ENCODE peak calls at places on chromosomes 2 and 18, in five cellular contexts. One of them, this sample, is unnamed.
A peak's percentile ranks its signal among the peaks of the same experiment; 100 is the strongest.

GRCh38 chr2:74378007-74378406 is 2.1 kb downstream of the DCTN1 start:
- DNase-seq in upper lobe of left lung: peak; percentile 52
- DNase-seq in breast epithelium: no peak
- DNase-seq in stomach: no peak
- DNase-seq in uterus: no peak
- DNase-seq in this sample: no peak

GRCh38 chr18:28127763-28128737 is 48.9 kb downstream of the CDH2 start:
- DNase-seq in upper lobe of left lung: no peak
- DNase-seq in breast epithelium: no peak
- DNase-seq in stomach: no peak
- DNase-seq in uterus: no peak
- DNase-seq in this sample: no peak

GRCh38 chr2:227706859-227707258 is 11.0 kb downstream of the SLC19A3 start:
- DNase-seq in upper lobe of left lung: peak; percentile 19
- DNase-seq in breast epithelium: no peak
- DNase-seq in stomach: no peak
- DNase-seq in uterus: no peak
- DNase-seq in this sample: peak; percentile 75

GRCh38 chr2:26555246-26556133 is 77.6 kb upstream of the OTOF start:
- DNase-seq in upper lobe of left lung: no peak
- DNase-seq in breast epithelium: no peak
- DNase-seq in stomach: no peak
- DNase-seq in uterus: no peak
- DNase-seq in this sample: no peak

GRCh38 chr2:230828272-230828961 is 36.3 kb upstream of the ITM2C start:
- DNase-seq in upper lobe of left lung: peak; percentile 86
- DNase-seq in breast epithelium: no peak
- DNase-seq in stomach: peak; percentile 34
- DNase-seq in uterus: no peak
- DNase-seq in this sample: no peak

GRCh38 chr2:191151315-191151698 is 513 bp upstream of the STAT4 start:
- DNase-seq in upper lobe of left lung: no peak
- DNase-seq in breast epithelium: no peak
- DNase-seq in stomach: no peak
- DNase-seq in uterus: no peak
- DNase-seq in this sample: no peak

GRCh38 chr18:27861539-27861938 is 315.4 kb downstream of the CDH2 start:
- DNase-seq in upper lobe of left lung: no peak
- DNase-seq in breast epithelium: no peak
- DNase-seq in stomach: no peak
- DNase-seq in uterus: no peak
- DNase-seq in this sample: no peak

GRCh38 chr2:119647440-119648169 is 31.4 kb upstream of the TMEM177 start:
- DNase-seq in upper lobe of left lung: no peak
- DNase-seq in breast epithelium: no peak
- DNase-seq in stomach: no peak
- DNase-seq in uterus: no peak
- DNase-seq in this sample: no peak

GRCh38 chr2:45330113-45330512 is 281.0 kb downstream of the SRBD1 start:
- DNase-seq in upper lobe of left lung: no peak
- DNase-seq in breast epithelium: no peak
- DNase-seq in stomach: no peak
- DNase-seq in uterus: no peak
- DNase-seq in this sample: no peak

GRCh38 chr2:193088026-193088425 is 893.3 kb upstream of the TMEFF2 start:
- DNase-seq in upper lobe of left lung: no peak
- DNase-seq in breast epithelium: no peak
- DNase-seq in stomach: no peak
- DNase-seq in uterus: no peak
- DNase-seq in this sample: no peak

GRCh38 chr2:224111576-224111975 is 72.5 kb upstream of the SERPINE2 start:
- DNase-seq in upper lobe of left lung: no peak
- DNase-seq in breast epithelium: no peak
- DNase-seq in stomach: no peak
- DNase-seq in uterus: no peak
- DNase-seq in this sample: no peak

GRCh38 chr2:174544156-174544555 is 53.4 kb downstream of the WIPF1 start:
- DNase-seq in upper lobe of left lung: no peak
- DNase-seq in breast epithelium: no peak
- DNase-seq in stomach: no peak
- DNase-seq in uterus: no peak
- DNase-seq in this sample: no peak

GRCh38 chr2:133954636-133955035 is 299.2 kb upstream of the MGAT5 start:
- DNase-seq in upper lobe of left lung: no peak
- DNase-seq in breast epithelium: no peak
- DNase-seq in stomach: no peak
- DNase-seq in uterus: no peak
- DNase-seq in this sample: no peak

GRCh38 chr2:239300871-239301742 is 99.7 kb downstream of the HDAC4 start:
- DNase-seq in upper lobe of left lung: peak; percentile 63
- DNase-seq in breast epithelium: peak; percentile 35
- DNase-seq in stomach: peak; percentile 21
- DNase-seq in uterus: peak; percentile 9
- DNase-seq in this sample: no peak

GRCh38 chr2:89845532-89845931 is 1154.1 kb downstream of the RPIA start:
- DNase-seq in upper lobe of left lung: no peak
- DNase-seq in breast epithelium: no peak
- DNase-seq in stomach: no peak
- DNase-seq in uterus: no peak
- DNase-seq in this sample: no peak

GRCh38 chr2:120390381-120391055 is 44.6 kb downstream of the INHBB start:
- DNase-seq in upper lobe of left lung: no peak
- DNase-seq in breast epithelium: peak; percentile 36
- DNase-seq in stomach: peak; percentile 21
- DNase-seq in uterus: no peak
- DNase-seq in this sample: no peak

GRCh38 chr18:48932822-48933510 is 17.8 kb downstream of the SMAD7 start:
- DNase-seq in upper lobe of left lung: no peak
- DNase-seq in breast epithelium: no peak
- DNase-seq in stomach: no peak
- DNase-seq in uterus: no peak
- DNase-seq in this sample: no peak

GRCh38 chr2:26631815-26632214 is 9.4 kb downstream of the CIB4 start:
- DNase-seq in upper lobe of left lung: no peak
- DNase-seq in breast epithelium: no peak
- DNase-seq in stomach: no peak
- DNase-seq in uterus: no peak
- DNase-seq in this sample: no peak

GRCh38 chr2:129058981-129059380 is 740.3 kb upstream of the HS6ST1 start:
- DNase-seq in upper lobe of left lung: no peak
- DNase-seq in breast epithelium: no peak
- DNase-seq in stomach: peak; percentile 29
- DNase-seq in uterus: no peak
- DNase-seq in this sample: no peak

GRCh38 chr18:55349685-55350084 is 238.3 kb downstream of the TCF4 start:
- DNase-seq in upper lobe of left lung: no peak
- DNase-seq in breast epithelium: no peak
- DNase-seq in stomach: no peak
- DNase-seq in uterus: no peak
- DNase-seq in this sample: no peak

GRCh38 chr2:203462308-203462707 is 72.8 kb downstream of the RAPH1 start:
- DNase-seq in upper lobe of left lung: no peak
- DNase-seq in breast epithelium: no peak
- DNase-seq in stomach: no peak
- DNase-seq in uterus: no peak
- DNase-seq in this sample: no peak

GRCh38 chr2:43798300-43798699 is 24.5 kb downstream of the DYNC2LI1 start:
- DNase-seq in upper lobe of left lung: no peak
- DNase-seq in breast epithelium: no peak
- DNase-seq in stomach: no peak
- DNase-seq in uterus: no peak
- DNase-seq in this sample: no peak

GRCh38 chr2:59276033-59276432 is 1034.9 kb upstream of the FANCL start:
- DNase-seq in upper lobe of left lung: no peak
- DNase-seq in breast epithelium: no peak
- DNase-seq in stomach: no peak
- DNase-seq in uterus: no peak
- DNase-seq in this sample: no peak

GRCh38 chr2:182852090-182852489 is 14.3 kb downstream of the FRZB start:
- DNase-seq in upper lobe of left lung: no peak
- DNase-seq in breast epithelium: no peak
- DNase-seq in stomach: no peak
- DNase-seq in uterus: no peak
- DNase-seq in this sample: no peak

GRCh38 chr2:219335373-219335786 is 2.8 kb upstream of the RESP18 start:
- DNase-seq in upper lobe of left lung: no peak
- DNase-seq in breast epithelium: no peak
- DNase-seq in stomach: no peak
- DNase-seq in uterus: no peak
- DNase-seq in this sample: no peak

GRCh38 chr18:23451491-23451890 is 1.6 kb upstream of the RIOK3 start:
- DNase-seq in upper lobe of left lung: no peak
- DNase-seq in breast epithelium: no peak
- DNase-seq in stomach: no peak
- DNase-seq in uterus: no peak
- DNase-seq in this sample: no peak

GRCh38 chr2:220512419-220512818 is 885.0 kb downstream of the SLC4A3 start:
- DNase-seq in upper lobe of left lung: no peak
- DNase-seq in breast epithelium: no peak
- DNase-seq in stomach: no peak
- DNase-seq in uterus: no peak
- DNase-seq in this sample: no peak

GRCh38 chr2:95389256-95390119 is 13.0 kb upstream of the FAHD2A start:
- DNase-seq in upper lobe of left lung: peak; percentile 93
- DNase-seq in breast epithelium: peak; percentile 67
- DNase-seq in stomach: peak; percentile 67
- DNase-seq in uterus: peak; percentile 41
- DNase-seq in this sample: no peak

GRCh38 chr18:77086034-77086433 is 46.5 kb downstream of the MBP start:
- DNase-seq in upper lobe of left lung: no peak
- DNase-seq in breast epithelium: no peak
- DNase-seq in stomach: no peak
- DNase-seq in uterus: no peak
- DNase-seq in this sample: peak; percentile 81

GRCh38 chr2:204871246-204871953 is 326.1 kb downstream of the PARD3B start:
- DNase-seq in upper lobe of left lung: no peak
- DNase-seq in breast epithelium: no peak
- DNase-seq in stomach: no peak
- DNase-seq in uterus: no peak
- DNase-seq in this sample: no peak

GRCh38 chr2:68715353-68716041 is 19.1 kb upstream of the ARHGAP25 start:
- DNase-seq in upper lobe of left lung: no peak
- DNase-seq in breast epithelium: peak; percentile 71
- DNase-seq in stomach: peak; percentile 69
- DNase-seq in uterus: peak; percentile 39
- DNase-seq in this sample: no peak

GRCh38 chr2:150415022-150415421 is 72.4 kb downstream of the RND3 start:
- DNase-seq in upper lobe of left lung: no peak
- DNase-seq in breast epithelium: no peak
- DNase-seq in stomach: no peak
- DNase-seq in uterus: no peak
- DNase-seq in this sample: no peak
- TF ChIP-seq POLR2A in upper lobe of left lung: no peak
- TF ChIP-seq POLR2A in breast epithelium: no peak
- TF ChIP-seq POLR2A in stomach: no peak
- TF ChIP-seq POLR2A in uterus: no peak
- TF ChIP-seq POLR2A in this sample: no peak

GRCh38 chr2:232521524-232521923 is 1.3 kb downstream of the PRSS56 start:
- DNase-seq in upper lobe of left lung: no peak
- DNase-seq in breast epithelium: no peak
- DNase-seq in stomach: no peak
- DNase-seq in uterus: no peak
- DNase-seq in this sample: no peak
- H3K4me3 ChIP-seq in upper lobe of left lung: no peak overlapping the region
- H3K4me3 ChIP-seq in breast epithelium: no peak overlapping the region
- H3K4me3 ChIP-seq in stomach: peak overlapping the region; percentile 20
- H3K4me3 ChIP-seq in uterus: no peak overlapping the region
- H3K4me3 ChIP-seq in this sample: no peak overlapping the region

GRCh38 chr2:237483018-237483731 is 3.9 kb upstream of the MLPH start:
- DNase-seq in upper lobe of left lung: no peak
- DNase-seq in breast epithelium: no peak
- DNase-seq in stomach: peak; percentile 74
- DNase-seq in uterus: no peak
- DNase-seq in this sample: no peak
- TF ChIP-seq POLR2A in upper lobe of left lung: peak; percentile 81
- TF ChIP-seq POLR2A in breast epithelium: no peak
- TF ChIP-seq POLR2A in stomach: no peak
- TF ChIP-seq POLR2A in uterus: no peak
- TF ChIP-seq POLR2A in this sample: no peak

DNA sequence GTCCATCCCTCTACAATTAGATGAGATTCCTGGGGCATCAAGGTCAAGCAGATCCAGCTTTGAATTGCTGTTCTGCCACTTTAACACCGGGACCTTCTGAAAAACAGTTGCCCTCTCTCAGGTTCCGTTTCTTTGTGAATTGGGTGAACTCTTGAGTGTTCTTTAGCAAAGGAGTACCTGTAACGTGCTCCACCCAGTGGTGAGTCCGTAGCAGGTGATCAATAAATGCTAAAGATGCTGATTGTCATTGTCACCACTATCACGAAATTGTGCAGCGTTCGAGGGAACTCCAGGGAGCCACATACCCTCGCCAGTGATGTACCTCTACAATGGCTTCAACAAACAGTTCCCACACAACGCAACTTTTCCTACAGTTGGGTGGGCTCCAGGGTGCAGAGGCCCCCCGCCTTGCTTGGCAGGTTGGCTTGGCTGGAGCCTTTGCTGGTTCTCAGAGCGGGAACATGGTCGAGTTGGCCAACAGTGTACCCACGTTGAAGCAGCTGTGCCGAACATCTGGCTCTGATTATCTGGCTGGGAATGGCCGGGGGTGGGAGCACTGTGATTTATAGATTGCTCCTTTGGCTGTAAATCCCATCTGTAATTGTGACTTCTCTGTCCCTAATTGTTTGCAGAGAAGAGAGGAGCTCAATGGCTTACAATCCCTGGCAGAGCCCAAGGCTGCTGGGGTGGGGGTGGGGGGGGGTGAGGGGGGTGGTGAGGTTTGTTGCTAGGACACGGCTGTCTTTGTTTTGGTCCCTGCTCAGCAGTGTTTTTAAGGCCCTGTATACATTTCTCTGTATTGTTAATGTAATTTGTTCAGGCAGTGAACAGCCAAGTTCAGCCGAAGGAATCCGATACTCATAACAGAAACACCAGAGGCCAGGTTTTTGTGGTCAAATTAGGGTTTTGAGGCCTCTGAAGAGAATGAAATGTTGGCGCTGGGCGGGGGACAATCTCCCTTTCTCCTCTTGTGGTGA is 82.2 kb downstream of the TCF7L1 start:
- DNase-seq in upper lobe of left lung: peak; percentile 25
- DNase-seq in breast epithelium: no peak
- DNase-seq in stomach: no peak
- DNase-seq in uterus: peak; percentile 38
- DNase-seq in this sample: no peak
- H3K4me3 ChIP-seq in upper lobe of left lung: no peak overlapping the region
- H3K4me3 ChIP-seq in breast epithelium: no peak overlapping the region
- H3K4me3 ChIP-seq in stomach: no peak overlapping the region
- H3K4me3 ChIP-seq in uterus: no peak overlapping the region
- H3K4me3 ChIP-seq in this sample: no peak overlapping the region

DNA sequence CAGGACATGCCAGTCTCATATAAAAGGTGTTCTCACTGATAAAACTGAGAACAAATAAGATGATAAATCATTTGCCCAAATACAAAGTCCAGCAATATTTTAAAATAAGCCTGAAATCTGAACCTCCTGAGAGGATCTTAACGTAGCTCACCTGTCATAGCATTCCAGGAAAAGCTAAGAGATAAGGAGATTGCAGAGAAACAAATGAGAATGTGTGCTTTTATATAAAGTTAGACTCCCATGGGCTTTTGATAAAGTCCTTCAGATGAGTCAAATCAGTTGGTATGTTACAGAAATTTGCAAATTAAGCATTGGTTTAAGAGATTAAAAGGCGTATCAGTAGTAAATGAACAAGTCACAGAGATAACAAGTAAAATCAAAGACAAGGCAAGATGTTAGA is 452.9 kb upstream of the CHAC2 start:
- DNase-seq in upper lobe of left lung: no peak
- DNase-seq in breast epithelium: no peak
- DNase-seq in stomach: no peak
- DNase-seq in uterus: no peak
- DNase-seq in this sample: no peak
- TF ChIP-seq POLR2A in upper lobe of left lung: no peak
- TF ChIP-seq POLR2A in breast epithelium: no peak
- TF ChIP-seq POLR2A in stomach: no peak
- TF ChIP-seq POLR2A in uterus: no peak
- TF ChIP-seq POLR2A in this sample: no peak

This sample was measured in vagina.